ENCODE peak calls at places on chromosomes 11 and 22, in nine cellular contexts. W is BJ, G is colonic mucosa, X is transverse colon, F is B cell, T is pancreas, P is astrocyte, O is fibroblast of lung, J is A549. R is an unnamed sample.
A peak's percentile ranks its signal among the peaks of the same experiment; 100 is the strongest.

GRCh38 chr11:118304809-118305248 is 299 bp downstream of the CD3E start:
- DNase-seq in O (no peak), G (no peak), P (no peak), W (no peak), F (no peak), J (no peak), X (no peak), T (no peak), R (no peak)

GRCh38 chr11:62130498-62131464 is 7.0 kb downstream of the INCENP start:
- DNase-seq in P (no peak), T (peak; percentile 29), O (no peak), J (no peak), F (peak; percentile 7), X (no peak), G (no peak), W (no peak), R (no peak)

GRCh38 chr11:113431746-113432145 is 43.5 kb downstream of the DRD2 start:
- DNase-seq in G (no peak), J (no peak), P (no peak), W (no peak), F (no peak), O (no peak), X (no peak), T (no peak), R (no peak)

GRCh38 chr11:3221408-3222002 is 2.9 kb upstream of the MRGPRG start:
- DNase-seq in G (peak; percentile 15), J (no peak), X (no peak), O (no peak), T (no peak), W (no peak), F (peak; percentile 31), P (no peak), R (no peak)

GRCh38 chr11:7606496-7606895 is 66.8 kb downstream of the CYB5R2 start:
- DNase-seq in X (no peak), J (peak; percentile 25), W (no peak), T (no peak), P (no peak), F (no peak), G (no peak), O (no peak), R (no peak)

GRCh38 chr11:16363709-16364108 is 7.4 kb upstream of the SOX6 start:
- DNase-seq in F (no peak), T (no peak), P (no peak), W (no peak), O (no peak), G (no peak), J (no peak), X (no peak), R (no peak)

GRCh38 chr11:47983464-47984397 is 3.4 kb downstream of the PTPRJ start:
- DNase-seq in J (no peak), F (no peak), W (no peak), P (no peak), X (no peak), O (peak; percentile 57), G (no peak), T (no peak), R (no peak)

GRCh38 chr22:39090426-39091064 is 6.5 kb upstream of the APOBEC3H start:
- DNase-seq in J (no peak), O (no peak), T (no peak), W (no peak), X (peak; percentile 60), F (no peak), P (no peak), G (no peak), R (no peak)

GRCh38 chr11:69293087-69293486 is 868 bp upstream of the MYEOV start:
- DNase-seq in G (no peak), J (no peak), O (no peak), X (no peak), W (no peak), P (no peak), T (peak; percentile 43), F (no peak), R (no peak)

GRCh38 chr11:76663912-76664440 is 6.6 kb downstream of the LRRC32 start:
- DNase-seq in X (peak; percentile 4), G (no peak), J (no peak), O (no peak), F (peak; percentile 3), P (no peak), T (peak; percentile 32), W (no peak), R (peak; percentile 18)

GRCh38 chr22:44092636-44093220 is 68.6 kb downstream of the PARVB start:
- DNase-seq in O (no peak), G (no peak), T (no peak), F (no peak), X (no peak), J (no peak), W (no peak), P (no peak), R (no peak)

GRCh38 chr22:44091021-44091721 is 67.1 kb downstream of the PARVB start:
- DNase-seq in W (no peak), X (no peak), G (no peak), J (peak; percentile 32), O (peak; percentile 12), P (no peak), T (no peak), F (no peak), R (no peak)

GRCh38 chr22:44089717-44090570 is 65.8 kb downstream of the PARVB start:
- DNase-seq in T (no peak), J (no peak), O (no peak), X (no peak), W (no peak), P (no peak), G (no peak), F (no peak), R (no peak)

GRCh38 chr22:44090571-44090905 is 66.4 kb downstream of the PARVB start:
- DNase-seq in F (no peak), T (no peak), G (no peak), J (no peak), X (no peak), W (no peak), O (no peak), P (no peak), R (no peak)

GRCh38 chr22:44091751-44092150 is 67.6 kb downstream of the PARVB start:
- DNase-seq in T (no peak), G (no peak), W (no peak), F (no peak), O (no peak), X (no peak), J (no peak), P (no peak), R (no peak)
- TF ChIP-seq CTCF in T (no peak), G (no peak), W (no peak), F (no peak), O (no peak), X (no peak), J (no peak), P (no peak), R (no peak)

GRCh38 chr11:111557425-111558111 is 17.0 kb downstream of the LAYN start:
- DNase-seq in F (no peak), X (no peak), P (peak; percentile 99), T (no peak), O (peak; percentile 99), G (no peak), W (peak; percentile 100), J (no peak), R (no peak)
- TF ChIP-seq CTCF in F (no peak), X (no peak), P (no peak), T (no peak), O (peak; percentile 18), G (no peak), W (peak; percentile 15), J (no peak), R (no peak)

GRCh38 chr22:29259253-29259899 is 8.4 kb downstream of the RHBDD3 start:
- DNase-seq in F (peak; percentile 19), W (no peak), P (no peak), T (no peak), G (no peak), X (no peak), J (peak; percentile 34), O (no peak), R (peak; percentile 37)
- TF ChIP-seq CTCF in F (no peak), W (no peak), P (no peak), T (no peak), G (no peak), X (no peak), J (no peak), O (no peak), R (no peak)

DNA sequence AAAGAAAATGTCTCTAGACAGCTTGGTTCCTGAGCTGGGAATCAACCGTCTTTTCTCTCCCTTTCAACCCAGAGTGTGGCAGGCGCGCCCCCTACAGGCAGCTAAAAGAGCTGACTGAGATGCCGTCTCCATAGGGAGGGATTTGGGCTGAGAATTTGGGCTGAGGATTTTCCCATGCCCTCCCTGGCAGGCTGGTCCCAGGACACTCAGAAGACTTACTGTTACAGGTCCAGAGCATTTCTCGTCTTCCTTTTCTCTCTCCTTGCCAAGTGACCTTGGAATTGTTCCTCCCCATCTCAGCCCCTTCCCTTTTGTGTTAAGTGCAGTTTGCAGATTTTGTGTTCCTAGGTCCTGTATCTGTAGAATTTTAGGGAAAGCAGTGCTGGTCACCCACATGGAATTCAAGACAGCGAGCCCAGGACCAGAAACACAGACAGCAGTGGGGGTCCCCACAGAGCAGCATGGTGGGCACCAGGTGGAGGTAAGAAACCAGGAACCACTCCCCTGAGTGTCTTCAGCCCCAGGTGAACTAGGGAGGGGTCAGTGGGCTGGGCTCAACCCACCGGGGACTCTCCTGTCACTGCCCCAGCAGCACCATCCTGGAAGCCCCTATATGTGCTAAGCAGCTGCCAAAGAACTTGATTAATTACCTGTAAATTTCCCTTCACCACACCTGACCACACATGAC is 9.9 kb upstream of the IGLL5 start:
- DNase-seq in W (no peak), P (peak; percentile 2), G (peak; percentile 68), O (peak; percentile 14), T (peak; percentile 85), J (peak; percentile 51), X (peak; percentile 76), F (no peak), R (peak; percentile 57)
- TF ChIP-seq CTCF in W (peak; percentile 79), P (peak; percentile 55), G (peak; percentile 76), O (peak; percentile 85), T (peak; percentile 61), J (peak; percentile 50), X (peak; percentile 64), F (peak; percentile 67), R (peak; percentile 78)

R was measured in GM13976.